ENCODE peak calls at places on chromosomes 11 and 22, in seven cellular contexts. W is mesenchymal stem cell, X is neuronal stem cell, E is IMR-90, F is H9, K is H1, B is trophoblast cell. P is an unnamed sample.

GRCh38 chr11:118933486-118933885 is 7.8 kb upstream of the BCL9L start:
- DNase-seq in F (no peak), W (peak), K (no peak), E (peak), B (no peak), X (no peak), P (no peak)

GRCh38 chr11:1165256-1166041 is 7.7 kb downstream of the MUC5AC start:
- DNase-seq in W (no peak), X (no peak), B (no peak), K (no peak), F (no peak), E (no peak), P (no peak)

GRCh38 chr11:33187851-33188722 is 26.8 kb upstream of the CSTF3 start:
- DNase-seq in W (no peak), E (no peak), F (no peak), B (no peak), K (no peak), X (no peak), P (no peak)

GRCh38 chr11:17563248-17563647 is 16.2 kb downstream of the OTOG start:
- DNase-seq in B (no peak), W (no peak), X (no peak), E (no peak), F (peak), K (no peak), P (peak)

GRCh38 chr11:19220903-19221682 is 19.3 kb upstream of the CSRP3 start:
- DNase-seq in X (no peak), W (no peak), F (no peak), K (no peak), B (peak), E (no peak), P (peak)

GRCh38 chr11:16933756-16934603 is 80.2 kb downstream of the PLEKHA7 start:
- DNase-seq in X (no peak), B (no peak), F (no peak), W (peak), E (no peak), K (no peak), P (peak)

GRCh38 chr11:87473174-87473573 is 435.4 kb downstream of the TMEM135 start:
- DNase-seq in F (no peak), K (no peak), W (no peak), B (no peak), E (peak), X (no peak), P (peak)

GRCh38 chr11:12201016-12201985 is 90.9 kb downstream of the MICAL2 start:
- DNase-seq in W (peak), X (no peak), E (peak), K (no peak), F (no peak), B (peak), P (peak)

GRCh38 chr11:20172721-20173447 is 12.6 kb upstream of the DBX1 start:
- DNase-seq in E (no peak), X (no peak), K (no peak), W (no peak), B (no peak), F (no peak), P (no peak)

GRCh38 chr22:21702094-21702493 is 33.5 kb downstream of the YPEL1 start:
- DNase-seq in F (no peak), W (no peak), X (no peak), K (no peak), E (no peak), B (no peak), P (no peak)

GRCh38 chr11:40094954-40095353 is 1364.5 kb downstream of the LRRC4C start:
- DNase-seq in W (no peak), X (no peak), E (no peak), B (no peak), F (no peak), K (no peak), P (no peak)

GRCh38 chr11:114262681-114263509 is 33.3 kb upstream of the NNMT start:
- DNase-seq in B (no peak), W (peak), F (peak), K (no peak), E (peak), X (no peak), P (peak)

GRCh38 chr22:37927129-37927936 is 21.2 kb downstream of the MICALL1 start:
- DNase-seq in E (no peak), W (no peak), K (no peak), B (no peak), X (no peak), F (no peak), P (no peak)

GRCh38 chr22:31218565-31219262 is 6.6 kb downstream of the LIMK2 start:
- DNase-seq in B (no peak), W (no peak), E (no peak), F (no peak), K (no peak), X (no peak), P (no peak)

GRCh38 chr22:46511391-46512370 is 25.7 kb downstream of the CELSR1 start:
- DNase-seq in E (no peak), F (no peak), K (no peak), W (no peak), B (no peak), X (no peak), P (no peak)

GRCh38 chr11:47394322-47395224 is 13.8 kb upstream of the SLC39A13 start:
- DNase-seq in B (no peak), F (peak), W (peak), E (peak), K (no peak), X (no peak), P (no peak)

GRCh38 chr11:2513441-2513840 is 68.6 kb downstream of the KCNQ1 start:
- DNase-seq in X (no peak), W (no peak), E (no peak), B (no peak), F (peak), K (no peak), P (no peak)

GRCh38 chr11:17978553-17979287 is 34.1 kb downstream of the SERGEF start:
- DNase-seq in E (peak), W (peak), F (peak), X (peak), B (peak), K (peak), P (peak)

GRCh38 chr11:18699848-18700261 is 1.3 kb downstream of the TMEM86A start:
- DNase-seq in F (no peak), E (no peak), K (no peak), B (no peak), W (no peak), X (no peak), P (no peak)

GRCh38 chr11:104320091-104320490 is 156.1 kb upstream of the PDGFD start:
- DNase-seq in E (peak), B (peak), F (no peak), K (no peak), W (peak), X (no peak), P (no peak)

GRCh38 chr11:47480762-47481161 is 31.8 kb upstream of the RAPSN start:
- DNase-seq in F (no peak), B (no peak), K (no peak), W (peak), E (no peak), X (no peak), P (no peak)

GRCh38 chr22:37604875-37605274 is 3.8 kb upstream of the GGA1 start:
- DNase-seq in F (no peak), E (no peak), B (no peak), K (no peak), X (no peak), W (no peak), P (no peak)

GRCh38 chr11:2518983-2519340 is 74.2 kb downstream of the KCNQ1 start:
- DNase-seq in F (peak), E (no peak), K (peak), B (no peak), W (no peak), X (no peak), P (no peak)

GRCh38 chr22:50049299-50050195 is 8.6 kb downstream of the TTLL8 start:
- DNase-seq in W (no peak), X (no peak), E (no peak), B (no peak), K (no peak), F (no peak), P (no peak)

GRCh38 chr22:34296456-34296855 is 376.2 kb upstream of the LARGE1 start:
- DNase-seq in B (no peak), K (no peak), W (no peak), E (no peak), X (no peak), F (no peak), P (no peak)

GRCh38 chr11:6799402-6799801 is at the start of gene OR6A2:
- DNase-seq in F (no peak), E (peak), W (peak), B (no peak), X (no peak), K (no peak), P (peak)

GRCh38 chr11:111449158-111449557 is 63.0 kb downstream of the BTG4 start:
- DNase-seq in W (no peak), B (no peak), E (no peak), F (no peak), K (no peak), X (no peak), P (no peak)

GRCh38 chr11:101458161-101458560 is 125.6 kb downstream of the TRPC6 start:
- DNase-seq in E (peak), K (no peak), B (no peak), W (no peak), F (no peak), X (no peak), P (no peak)

GRCh38 chr11:78801161-78801884 is 226.7 kb upstream of the NARS2 start:
- DNase-seq in K (no peak), X (no peak), E (peak), F (no peak), B (peak), W (peak), P (peak)
- H3K18ac ChIP-seq in K (no peak), X (peak), E (peak), F (no peak), B (peak), W (peak), P (no peak)

GRCh38 chr22:23501708-23502107 is 78.4 kb downstream of the IGLL1 start:
- DNase-seq in K (no peak), X (no peak), W (no peak), F (no peak), B (no peak), E (no peak), P (no peak)

GRCh38 chr22:23501244-23501643 is 78.8 kb downstream of the IGLL1 start:
- DNase-seq in F (no peak), E (no peak), W (no peak), X (no peak), B (no peak), K (no peak), P (no peak)

GRCh38 chr22:23503736-23504440 is 76.2 kb downstream of the IGLL1 start:
- DNase-seq in K (no peak), W (no peak), X (no peak), B (no peak), E (no peak), F (no peak), P (no peak)

GRCh38 chr22:23503142-23503541 is 76.9 kb downstream of the IGLL1 start:
- DNase-seq in X (no peak), K (no peak), W (no peak), E (no peak), F (no peak), B (no peak), P (no peak)

GRCh38 chr22:23504522-23504921 is 75.6 kb downstream of the IGLL1 start:
- DNase-seq in W (no peak), X (no peak), E (no peak), B (no peak), K (no peak), F (no peak), P (no peak)
- H3K9ac ChIP-seq in W (no peak), X (no peak), E (no peak), B (no peak), K (no peak), F (no peak), P (no peak)

DNA sequence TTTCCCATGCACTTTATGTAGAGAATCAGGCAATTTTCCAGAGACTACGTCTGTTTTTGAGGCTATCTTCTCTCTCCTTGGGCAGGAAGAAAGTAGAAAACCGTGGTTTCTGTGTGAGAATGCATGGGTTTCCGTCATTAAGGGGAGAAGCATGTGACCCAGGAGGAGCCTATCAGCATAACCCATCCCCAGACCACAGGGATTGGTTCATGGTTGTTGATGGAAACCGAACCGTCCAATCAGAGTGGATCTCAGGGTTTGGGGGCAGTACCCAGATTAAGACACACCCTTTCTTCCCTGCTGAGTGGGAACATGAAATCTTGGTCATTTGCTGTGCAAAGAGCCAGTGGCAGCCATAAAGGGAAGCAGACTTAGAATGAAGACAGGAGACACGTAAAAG is 517.8 kb downstream of the MN1 start:
- DNase-seq in B (no peak), E (peak), W (no peak), K (no peak), F (no peak), X (no peak), P (peak)
- H2BK120ac ChIP-seq in B (no peak), E (no peak), W (no peak), K (no peak), F (no peak), X (no peak), P (no peak)

GRCh38 chr11:134731562-134731961 is 319.5 kb upstream of the B3GAT1 start:
- DNase-seq in W (no peak), B (no peak), X (peak), F (peak), E (no peak), K (peak), P (peak)
- H3K18ac ChIP-seq in W (no peak), B (no peak), X (no peak), F (no peak), E (no peak), K (no peak), P (peak)

GRCh38 chr11:35389897-35390462 is 29.4 kb downstream of the SLC1A2 start:
- DNase-seq in W (no peak), K (no peak), B (no peak), X (no peak), E (no peak), F (no peak), P (no peak)

GRCh38 chr11:35393093-35393492 is 26.3 kb downstream of the SLC1A2 start:
- DNase-seq in B (no peak), W (no peak), X (no peak), F (no peak), K (no peak), E (peak), P (no peak)

GRCh38 chr11:35389112-35389511 is 30.2 kb downstream of the SLC1A2 start:
- DNase-seq in K (no peak), E (no peak), X (no peak), F (no peak), W (no peak), B (no peak), P (no peak)

GRCh38 chr11:35391922-35392813 is 27.2 kb downstream of the SLC1A2 start:
- DNase-seq in X (peak), K (peak), F (peak), W (peak), E (peak), B (peak), P (peak)

GRCh38 chr11:35390737-35391682 is 28.3 kb downstream of the SLC1A2 start:
- DNase-seq in F (no peak), K (no peak), W (peak), X (no peak), B (peak), E (peak), P (no peak)
- H3K9ac ChIP-seq in F (no peak), K (no peak), W (peak), X (no peak), B (no peak), E (peak), P (no peak)

GRCh38 chr22:19983701-19984100 is 32.9 kb downstream of the ARVCF start:
- DNase-seq in W (no peak), K (no peak), E (no peak), X (no peak), F (no peak), B (no peak), P (no peak)
- H2BK120ac ChIP-seq in W (no peak), K (no peak), E (no peak), X (no peak), F (no peak), B (peak), P (no peak)

DNA sequence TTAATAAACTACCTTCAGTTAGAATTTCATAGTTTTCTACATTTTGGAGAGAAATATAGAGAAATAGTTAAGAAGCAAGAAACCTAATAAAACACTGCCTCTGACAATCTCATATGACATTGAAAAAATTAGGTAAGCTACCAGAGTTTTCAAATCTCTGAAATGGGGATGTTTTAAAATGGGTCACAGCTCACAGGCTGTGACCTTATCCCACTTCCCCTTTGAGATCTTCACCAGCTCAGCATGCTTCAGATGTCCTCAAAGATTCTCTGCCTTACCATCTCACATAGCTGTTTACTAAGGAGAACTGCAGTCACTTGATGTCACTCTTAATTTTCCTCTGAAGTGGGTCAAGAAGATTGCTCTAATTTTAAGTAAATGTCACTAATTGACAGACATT is 717.8 kb downstream of the JRKL start:
- DNase-seq in K (no peak), W (no peak), F (no peak), B (no peak), X (no peak), E (no peak), P (no peak)
- H3K18ac ChIP-seq in K (no peak), W (no peak), F (no peak), B (no peak), X (no peak), E (no peak), P (no peak)

GRCh38 chr11:7892059-7892699 is 38.9 kb downstream of the OR10A6 start:
- DNase-seq in X (no peak), K (no peak), B (peak), E (peak), F (no peak), W (peak), P (peak)
- H3K9ac ChIP-seq in X (no peak), K (no peak), B (no peak), E (peak), F (no peak), W (peak), P (no peak)

GRCh38 chr11:36238881-36239280 is 50.3 kb downstream of the COMMD9 start:
- DNase-seq in F (no peak), X (no peak), B (no peak), W (no peak), K (no peak), E (no peak), P (no peak)

GRCh38 chr11:36241512-36241911 is 47.7 kb downstream of the COMMD9 start:
- DNase-seq in K (no peak), W (no peak), E (no peak), X (no peak), F (no peak), B (no peak), P (no peak)

GRCh38 chr11:36240178-36240577 is 49.0 kb downstream of the COMMD9 start:
- DNase-seq in B (no peak), W (no peak), K (no peak), F (no peak), E (peak), X (no peak), P (no peak)

GRCh38 chr11:36239636-36240035 is 49.6 kb downstream of the COMMD9 start:
- DNase-seq in W (no peak), F (no peak), K (no peak), X (no peak), B (no peak), E (no peak), P (no peak)

DNA sequence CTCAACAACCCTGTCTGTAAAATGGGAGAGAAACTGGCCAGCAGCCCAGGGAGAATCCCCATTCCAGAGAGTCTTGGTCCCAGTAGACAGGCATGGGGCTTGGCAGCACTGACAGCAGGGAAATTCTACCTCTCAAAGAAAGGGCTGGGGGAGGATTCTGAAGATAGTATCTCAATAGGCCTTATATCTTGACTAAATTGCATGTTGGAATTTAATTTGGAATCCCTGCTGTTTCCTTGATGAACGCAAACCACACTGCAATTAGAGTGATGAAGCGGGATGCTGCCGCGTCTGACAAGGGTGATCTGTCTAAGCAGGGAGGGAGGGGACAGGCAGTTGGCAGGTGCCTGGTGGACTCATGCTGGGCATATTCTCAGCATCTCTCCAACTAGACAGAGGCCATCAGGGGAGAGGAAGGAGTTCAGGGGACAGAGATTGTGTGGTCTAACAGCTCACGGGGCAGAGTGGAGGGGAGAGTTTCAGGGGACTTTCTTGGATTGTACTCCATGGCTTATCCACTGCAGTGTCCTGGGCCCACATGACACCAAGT is 48.4 kb downstream of the COMMD9 start:
- DNase-seq in F (no peak), B (no peak), E (no peak), K (no peak), X (no peak), W (no peak), P (peak)
- H2BK120ac ChIP-seq in F (no peak), B (no peak), E (no peak), K (no peak), X (no peak), W (no peak), P (no peak)